ENCODE peak calls at places on chromosome 21, in eight cellular contexts. One of them, this sample, is unnamed.

GRCh38 chr21:40754466-40754865 is 92.5 kb downstream of the DSCAM start:
- DNase-seq in anterior cingulate cortex: no peak
- DNase-seq in activated T-cell treated with anti-CD3 and anti-CD28 coated beads for 1 hour: no peak
- DNase-seq in endodermal cell: no peak
- DNase-seq in upper lobe of right lung: no peak
- DNase-seq in NCI-H1436: peak; percentile 30
- DNase-seq in NCI-H345: no peak
- DNase-seq in GM04504: no peak
- DNase-seq in this sample: no peak

GRCh38 chr21:22438428-22439086 is 1440.3 kb downstream of the NCAM2 start:
- DNase-seq in NCI-H1436: no peak
- DNase-seq in GM04504: no peak
- DNase-seq in anterior cingulate cortex: no peak
- DNase-seq in activated T-cell treated with anti-CD3 and anti-CD28 coated beads for 1 hour: no peak
- DNase-seq in upper lobe of right lung: no peak
- DNase-seq in endodermal cell: no peak
- DNase-seq in NCI-H345: no peak
- DNase-seq in this sample: no peak

GRCh38 chr21:40120944-40121575 is 253.8 kb downstream of the PCP4 start:
- DNase-seq in activated T-cell treated with anti-CD3 and anti-CD28 coated beads for 1 hour: no peak
- DNase-seq in endodermal cell: no peak
- DNase-seq in NCI-H345: peak; percentile 59
- DNase-seq in GM04504: no peak
- DNase-seq in upper lobe of right lung: no peak
- DNase-seq in anterior cingulate cortex: no peak
- DNase-seq in NCI-H1436: peak; percentile 58
- DNase-seq in this sample: no peak

GRCh38 chr21:44732263-44732662 is 20.9 kb upstream of the TSPEAR start:
- DNase-seq in NCI-H1436: no peak
- DNase-seq in endodermal cell: no peak
- DNase-seq in anterior cingulate cortex: no peak
- DNase-seq in NCI-H345: no peak
- DNase-seq in activated T-cell treated with anti-CD3 and anti-CD28 coated beads for 1 hour: no peak
- DNase-seq in upper lobe of right lung: no peak
- DNase-seq in GM04504: no peak
- DNase-seq in this sample: no peak

GRCh38 chr21:18460979-18461378 is 57.4 kb upstream of the TMPRSS15 start:
- DNase-seq in upper lobe of right lung: no peak
- DNase-seq in NCI-H1436: no peak
- DNase-seq in GM04504: no peak
- DNase-seq in activated T-cell treated with anti-CD3 and anti-CD28 coated beads for 1 hour: no peak
- DNase-seq in anterior cingulate cortex: no peak
- DNase-seq in endodermal cell: no peak
- DNase-seq in NCI-H345: no peak
- DNase-seq in this sample: no peak

GRCh38 chr21:26469789-26470188 is 103.3 kb downstream of the CYYR1 start:
- DNase-seq in upper lobe of right lung: no peak
- DNase-seq in endodermal cell: no peak
- DNase-seq in activated T-cell treated with anti-CD3 and anti-CD28 coated beads for 1 hour: no peak
- DNase-seq in GM04504: peak; percentile 84
- DNase-seq in NCI-H1436: no peak
- DNase-seq in NCI-H345: no peak
- DNase-seq in anterior cingulate cortex: no peak
- DNase-seq in this sample: peak; percentile 15

GRCh38 chr21:46184625-46185555 is 631 bp upstream of the SPATC1L start:
- DNase-seq in upper lobe of right lung: peak; percentile 93
- DNase-seq in activated T-cell treated with anti-CD3 and anti-CD28 coated beads for 1 hour: peak; percentile 58
- DNase-seq in endodermal cell: peak; percentile 96
- DNase-seq in NCI-H345: peak; percentile 91
- DNase-seq in anterior cingulate cortex: peak; percentile 68
- DNase-seq in NCI-H1436: peak; percentile 70
- DNase-seq in GM04504: peak; percentile 89
- DNase-seq in this sample: no peak

GRCh38 chr21:41255190-41255589 is 61.4 kb upstream of the FAM3B start:
- DNase-seq in anterior cingulate cortex: no peak
- DNase-seq in NCI-H1436: no peak
- DNase-seq in activated T-cell treated with anti-CD3 and anti-CD28 coated beads for 1 hour: no peak
- DNase-seq in upper lobe of right lung: no peak
- DNase-seq in NCI-H345: no peak
- DNase-seq in GM04504: no peak
- DNase-seq in endodermal cell: no peak
- DNase-seq in this sample: no peak

GRCh38 chr21:45991606-45992301 is 10.2 kb downstream of the COL6A1 start:
- DNase-seq in anterior cingulate cortex: no peak
- DNase-seq in NCI-H345: no peak
- DNase-seq in NCI-H1436: no peak
- DNase-seq in activated T-cell treated with anti-CD3 and anti-CD28 coated beads for 1 hour: no peak
- DNase-seq in endodermal cell: peak; percentile 29
- DNase-seq in GM04504: no peak
- DNase-seq in upper lobe of right lung: peak; percentile 51
- DNase-seq in this sample: no peak

This sample was measured in AG09319.